ENCODE peak calls at places on chromosomes 7 and 10, in eight cellular contexts. N, E, S, M, I, F, W and C are unnamed samples.

GRCh38 chr7:21028186-21028989 is 241.7 kb upstream of the SP8 start:
- DNase-seq in N (no peak), E (peak), S (no peak), M (no peak), I (no peak), F (no peak), W (no peak), C (peak)

GRCh38 chr10:4246881-4247358 is 461.9 kb upstream of the KLF6 start:
- DNase-seq in N (peak), E (no peak), S (no peak), M (no peak), I (no peak), F (peak), W (no peak), C (no peak)

GRCh38 chr10:95335933-95336699 is 45.3 kb upstream of the PDLIM1 start:
- DNase-seq in N (no peak), E (no peak), S (no peak), M (no peak), I (no peak), F (no peak), W (no peak), C (no peak)

GRCh38 chr7:116779921-116780320 is 82.5 kb upstream of the CAPZA2 start:
- DNase-seq in N (no peak), E (no peak), S (no peak), M (no peak), I (no peak), F (no peak), W (no peak), C (no peak)

GRCh38 chr7:150858236-150859197 is 6.2 kb downstream of the AOC1 start:
- DNase-seq in N (no peak), E (no peak), S (no peak), M (no peak), I (no peak), F (no peak), W (no peak), C (no peak)

GRCh38 chr10:103812431-103812830 is 42.9 kb downstream of the SH3PXD2A start:
- DNase-seq in N (no peak), E (no peak), S (no peak), M (no peak), I (peak), F (no peak), W (no peak), C (no peak)

GRCh38 chr10:24451325-24451820 is 242.4 kb downstream of the KIAA1217 start:
- DNase-seq in N (no peak), E (no peak), S (no peak), M (no peak), I (no peak), F (peak), W (no peak), C (no peak)

GRCh38 chr7:127620406-127621233 is 2.7 kb upstream of the PAX4 start:
- DNase-seq in N (no peak), E (no peak), S (no peak), M (no peak), I (no peak), F (no peak), W (no peak), C (no peak)

GRCh38 chr10:16520900-16521299 is 779 bp downstream of the C1QL3 start:
- DNase-seq in N (peak), E (no peak), S (no peak), M (peak), I (peak), F (peak), W (no peak), C (no peak)

GRCh38 chr10:35460852-35461460 is 124.6 kb downstream of the CCNY start:
- DNase-seq in N (no peak), E (no peak), S (no peak), M (no peak), I (no peak), F (no peak), W (no peak), C (no peak)

GRCh38 chr10:128310966-128311658 is 184.9 kb upstream of the MKI67 start:
- DNase-seq in N (no peak), E (no peak), S (no peak), M (no peak), I (no peak), F (no peak), W (no peak), C (no peak)

GRCh38 chr7:92833024-92833765 is 3.2 kb downstream of the CDK6 start:
- DNase-seq in N (peak), E (peak), S (no peak), M (peak), I (peak), F (peak), W (peak), C (peak)

GRCh38 chr10:131088619-131089018 is 222.9 kb downstream of the TCERG1L start:
- DNase-seq in N (no peak), E (no peak), S (no peak), M (no peak), I (no peak), F (no peak), W (no peak), C (no peak)

GRCh38 chr10:23693895-23694294 is 255.0 kb downstream of the OTUD1 start:
- DNase-seq in N (no peak), E (no peak), S (no peak), M (peak), I (no peak), F (no peak), W (no peak), C (no peak)

GRCh38 chr10:70541738-70542564 is 60.6 kb downstream of the PRF1 start:
- DNase-seq in N (no peak), E (no peak), S (no peak), M (no peak), I (no peak), F (no peak), W (no peak), C (no peak)

GRCh38 chr7:151917791-151918311 is 38.4 kb upstream of the GALNTL5 start:
- DNase-seq in N (no peak), E (no peak), S (no peak), M (no peak), I (no peak), F (no peak), W (no peak), C (no peak)

GRCh38 chr7:90383422-90383821 is 19.8 kb upstream of the CLDN12 start:
- DNase-seq in N (peak), E (no peak), S (no peak), M (no peak), I (no peak), F (no peak), W (no peak), C (no peak)

GRCh38 chr10:79202188-79203013 is 133.6 kb downstream of the ZMIZ1 start:
- DNase-seq in N (peak), E (peak), S (no peak), M (no peak), I (peak), F (peak), W (peak), C (peak)

GRCh38 chr10:8043569-8044306 is 10.8 kb upstream of the GATA3 start:
- DNase-seq in N (no peak), E (no peak), S (no peak), M (no peak), I (no peak), F (peak), W (no peak), C (no peak)

GRCh38 chr7:44894881-44895600 is 9.7 kb upstream of the PURB start:
- DNase-seq in N (no peak), E (no peak), S (no peak), M (no peak), I (no peak), F (no peak), W (no peak), C (no peak)

GRCh38 chr10:69088801-69089501 is 1.0 kb downstream of the SRGN start:
- DNase-seq in N (peak), E (peak), S (no peak), M (peak), I (no peak), F (peak), W (no peak), C (no peak)

GRCh38 chr7:69678794-69679103 is 80.5 kb downstream of the AUTS2 start:
- DNase-seq in N (no peak), E (no peak), S (no peak), M (no peak), I (no peak), F (no peak), W (no peak), C (no peak)

GRCh38 chr7:15820319-15820718 is 133.8 kb upstream of the MEOX2 start:
- DNase-seq in N (no peak), E (no peak), S (no peak), M (no peak), I (no peak), F (no peak), W (no peak), C (no peak)

GRCh38 chr10:8229153-8229552 is 174.7 kb downstream of the GATA3 start:
- DNase-seq in N (no peak), E (no peak), S (no peak), M (no peak), I (no peak), F (peak), W (no peak), C (no peak)

GRCh38 chr7:123208793-123209192 is 9.0 kb upstream of the SLC13A1 start:
- DNase-seq in N (no peak), E (peak), S (no peak), M (no peak), I (no peak), F (no peak), W (no peak), C (peak)

GRCh38 chr7:29086545-29086944 is 59.8 kb downstream of the CPVL start:
- DNase-seq in N (no peak), E (no peak), S (no peak), M (no peak), I (no peak), F (no peak), W (no peak), C (no peak)

GRCh38 chr10:86968994-86969355 is 693 bp downstream of the ADIRF start:
- DNase-seq in N (no peak), E (no peak), S (no peak), M (no peak), I (no peak), F (no peak), W (no peak), C (no peak)

GRCh38 chr10:72348282-72348681 is 6.4 kb downstream of the DNAJB12 start:
- DNase-seq in N (no peak), E (no peak), S (no peak), M (no peak), I (no peak), F (no peak), W (no peak), C (no peak)

GRCh38 chr7:63925626-63926460 is 72.8 kb upstream of the ZNF722 start:
- DNase-seq in N (no peak), E (no peak), S (peak), M (peak), I (peak), F (peak), W (peak), C (no peak)

GRCh38 chr10:117545141-117546019 is 2.8 kb downstream of the EMX2 start:
- DNase-seq in N (no peak), E (no peak), S (no peak), M (no peak), I (no peak), F (no peak), W (no peak), C (no peak)

GRCh38 chr10:94320285-94320914 is 42.3 kb downstream of the NOC3L start:
- DNase-seq in N (peak), E (peak), S (peak), M (no peak), I (no peak), F (peak), W (peak), C (peak)